ENCODE peak calls at places on chromosome 13, in six cellular contexts. One of them, this sample, is unnamed.

GRCh38 chr13:99322297-99323103 is 15.3 kb upstream of the GPR183 start:
- DNase-seq in gastrocnemius medialis: no peak
- DNase-seq in tibial nerve: no peak
- DNase-seq in HepG2: no peak
- DNase-seq in ovary: no peak
- DNase-seq in GM12891: peak
- DNase-seq in this sample: no peak

GRCh38 chr13:95862401-95862800 is 185.5 kb downstream of the DNAJC3 start:
- DNase-seq in tibial nerve: no peak
- DNase-seq in ovary: no peak
- DNase-seq in GM12891: no peak
- DNase-seq in HepG2: no peak
- DNase-seq in gastrocnemius medialis: no peak
- DNase-seq in this sample: no peak

GRCh38 chr13:66635526-66635925 is 594.6 kb downstream of the PCDH9 start:
- DNase-seq in ovary: no peak
- DNase-seq in GM12891: no peak
- DNase-seq in tibial nerve: no peak
- DNase-seq in HepG2: no peak
- DNase-seq in gastrocnemius medialis: no peak
- DNase-seq in this sample: no peak

GRCh38 chr13:23561261-23561660 is 9.0 kb upstream of the TNFRSF19 start:
- DNase-seq in ovary: no peak
- DNase-seq in HepG2: no peak
- DNase-seq in tibial nerve: no peak
- DNase-seq in gastrocnemius medialis: no peak
- DNase-seq in GM12891: no peak
- DNase-seq in this sample: no peak

GRCh38 chr13:110519506-110519905 is 42.0 kb downstream of the RAB20 start:
- DNase-seq in gastrocnemius medialis: no peak
- DNase-seq in HepG2: no peak
- DNase-seq in ovary: no peak
- DNase-seq in tibial nerve: no peak
- DNase-seq in GM12891: no peak
- DNase-seq in this sample: no peak

GRCh38 chr13:110409581-110409992 is 102.5 kb downstream of the COL4A2 start:
- DNase-seq in tibial nerve: no peak
- DNase-seq in GM12891: no peak
- DNase-seq in ovary: no peak
- DNase-seq in gastrocnemius medialis: no peak
- DNase-seq in HepG2: no peak
- DNase-seq in this sample: no peak

GRCh38 chr13:40401911-40402776 is 264.3 kb downstream of the FOXO1 start:
- DNase-seq in tibial nerve: peak
- DNase-seq in GM12891: no peak
- DNase-seq in gastrocnemius medialis: peak
- DNase-seq in HepG2: peak
- DNase-seq in ovary: peak
- DNase-seq in this sample: peak

GRCh38 chr13:57629391-57629804 is 2.1 kb upstream of the PCDH17 start:
- DNase-seq in tibial nerve: no peak
- DNase-seq in gastrocnemius medialis: no peak
- DNase-seq in HepG2: no peak
- DNase-seq in GM12891: no peak
- DNase-seq in ovary: no peak
- DNase-seq in this sample: no peak

GRCh38 chr13:27132538-27132937 is 39.1 kb downstream of the USP12 start:
- DNase-seq in gastrocnemius medialis: no peak
- DNase-seq in tibial nerve: no peak
- DNase-seq in HepG2: no peak
- DNase-seq in ovary: no peak
- DNase-seq in GM12891: no peak
- DNase-seq in this sample: no peak

GRCh38 chr13:102591988-102592781 is 4.6 kb upstream of the TPP2 start:
- DNase-seq in GM12891: peak
- DNase-seq in HepG2: peak
- DNase-seq in tibial nerve: peak
- DNase-seq in gastrocnemius medialis: peak
- DNase-seq in ovary: peak
- DNase-seq in this sample: peak
- TF ChIP-seq POLR2A in GM12891: peak
- TF ChIP-seq POLR2A in HepG2: no peak
- TF ChIP-seq POLR2A in tibial nerve: no peak
- TF ChIP-seq POLR2A in gastrocnemius medialis: no peak
- TF ChIP-seq POLR2A in ovary: no peak
- TF ChIP-seq POLR2A in this sample: no peak

GRCh38 chr13:113584870-113585671 is 518 bp downstream of the TFDP1 start:
- DNase-seq in GM12891: peak
- DNase-seq in gastrocnemius medialis: no peak
- DNase-seq in HepG2: no peak
- DNase-seq in tibial nerve: no peak
- DNase-seq in ovary: peak
- DNase-seq in this sample: no peak
- TF ChIP-seq POLR2A in GM12891: no peak
- TF ChIP-seq POLR2A in gastrocnemius medialis: no peak
- TF ChIP-seq POLR2A in HepG2: no peak
- TF ChIP-seq POLR2A in tibial nerve: no peak
- TF ChIP-seq POLR2A in ovary: no peak
- TF ChIP-seq POLR2A in this sample: no peak

GRCh38 chr13:29383476-29383875 is 212.0 kb downstream of the SLC7A1 start:
- DNase-seq in ovary: no peak
- DNase-seq in tibial nerve: no peak
- DNase-seq in GM12891: no peak
- DNase-seq in HepG2: no peak
- DNase-seq in gastrocnemius medialis: no peak
- DNase-seq in this sample: no peak
- TF ChIP-seq POLR2A in ovary: no peak
- TF ChIP-seq POLR2A in tibial nerve: no peak
- TF ChIP-seq POLR2A in GM12891: no peak
- TF ChIP-seq POLR2A in HepG2: no peak
- TF ChIP-seq POLR2A in gastrocnemius medialis: no peak
- TF ChIP-seq POLR2A in this sample: no peak

GRCh38 chr13:30418886-30419459 is 3.3 kb upstream of the UBE2L5 start:
- DNase-seq in HepG2: no peak
- DNase-seq in ovary: no peak
- DNase-seq in gastrocnemius medialis: no peak
- DNase-seq in GM12891: no peak
- DNase-seq in tibial nerve: no peak
- DNase-seq in this sample: no peak

GRCh38 chr13:30418075-30418715 is 4.1 kb upstream of the UBE2L5 start:
- DNase-seq in tibial nerve: no peak
- DNase-seq in HepG2: no peak
- DNase-seq in GM12891: no peak
- DNase-seq in gastrocnemius medialis: no peak
- DNase-seq in ovary: no peak
- DNase-seq in this sample: no peak

GRCh38 chr13:30423891-30424290 is 1.6 kb downstream of the UBE2L5 start:
- DNase-seq in ovary: no peak
- DNase-seq in tibial nerve: no peak
- DNase-seq in gastrocnemius medialis: no peak
- DNase-seq in HepG2: no peak
- DNase-seq in GM12891: no peak
- DNase-seq in this sample: no peak

GRCh38 chr13:30422056-30422914 is at the start of gene UBE2L5:
- DNase-seq in HepG2: peak
- DNase-seq in ovary: peak
- DNase-seq in GM12891: peak
- DNase-seq in tibial nerve: peak
- DNase-seq in gastrocnemius medialis: peak
- DNase-seq in this sample: peak

GRCh38 chr13:30421093-30422055 is 919 bp upstream of the UBE2L5 start:
- DNase-seq in tibial nerve: peak
- DNase-seq in HepG2: no peak
- DNase-seq in ovary: peak
- DNase-seq in gastrocnemius medialis: peak
- DNase-seq in GM12891: peak
- DNase-seq in this sample: peak
- TF ChIP-seq POLR2A in tibial nerve: peak
- TF ChIP-seq POLR2A in HepG2: no peak
- TF ChIP-seq POLR2A in ovary: peak
- TF ChIP-seq POLR2A in gastrocnemius medialis: peak
- TF ChIP-seq POLR2A in GM12891: no peak
- TF ChIP-seq POLR2A in this sample: no peak

GRCh38 chr13:46380242-46380641 is 6.8 kb downstream of the RUBCNL start:
- DNase-seq in GM12891: no peak
- DNase-seq in ovary: no peak
- DNase-seq in gastrocnemius medialis: no peak
- DNase-seq in tibial nerve: no peak
- DNase-seq in HepG2: no peak
- DNase-seq in this sample: no peak

GRCh38 chr13:46382224-46382623 is 4.8 kb downstream of the RUBCNL start:
- DNase-seq in ovary: no peak
- DNase-seq in gastrocnemius medialis: no peak
- DNase-seq in GM12891: no peak
- DNase-seq in HepG2: no peak
- DNase-seq in tibial nerve: no peak
- DNase-seq in this sample: no peak

GRCh38 chr13:46377554-46377953 is 9.5 kb downstream of the RUBCNL start:
- DNase-seq in tibial nerve: no peak
- DNase-seq in GM12891: no peak
- DNase-seq in gastrocnemius medialis: no peak
- DNase-seq in HepG2: no peak
- DNase-seq in ovary: no peak
- DNase-seq in this sample: no peak

GRCh38 chr13:46374710-46375109 is 12.3 kb downstream of the RUBCNL start:
- DNase-seq in ovary: no peak
- DNase-seq in gastrocnemius medialis: no peak
- DNase-seq in GM12891: no peak
- DNase-seq in tibial nerve: no peak
- DNase-seq in HepG2: no peak
- DNase-seq in this sample: no peak

GRCh38 chr13:46378411-46378810 is 8.6 kb downstream of the RUBCNL start:
- DNase-seq in gastrocnemius medialis: no peak
- DNase-seq in tibial nerve: no peak
- DNase-seq in HepG2: no peak
- DNase-seq in ovary: no peak
- DNase-seq in GM12891: no peak
- DNase-seq in this sample: no peak
- TF ChIP-seq POLR2A in gastrocnemius medialis: no peak
- TF ChIP-seq POLR2A in tibial nerve: no peak
- TF ChIP-seq POLR2A in HepG2: no peak
- TF ChIP-seq POLR2A in ovary: no peak
- TF ChIP-seq POLR2A in GM12891: no peak
- TF ChIP-seq POLR2A in this sample: no peak

This sample was measured in esophagus squamous epithelium.